ENCODE peak calls at places on chromosomes 4 and X, in eight cellular contexts. Q, R, W, U, B, X, P and N are unnamed samples.

GRCh38 chr4:38177792-38178665 is 217.8 kb downstream of the PTTG2 start:
- DNase-seq in Q (peak), R (no peak), W (peak), U (no peak), B (no peak), X (peak), P (no peak), N (peak)

GRCh38 chr4:76867880-76868655 is 29.9 kb downstream of the SOWAHB start:
- DNase-seq in Q (no peak), R (peak), W (no peak), U (no peak), B (peak), X (no peak), P (peak), N (no peak)

GRCh38 chr4:27861381-27861787 is 1000.7 kb downstream of the STIM2 start:
- DNase-seq in Q (no peak), R (no peak), W (no peak), U (peak), B (peak), X (no peak), P (peak), N (no peak)

GRCh38 chrX:82658492-82658891 is 849.6 kb upstream of the POU3F4 start:
- DNase-seq in Q (no peak), R (no peak), W (no peak), U (no peak), B (no peak), X (no peak), P (no peak), N (no peak)

GRCh38 chr4:176409627-176410026 is 89.9 kb downstream of the SPCS3 start:
- DNase-seq in Q (no peak), R (no peak), W (no peak), U (no peak), B (no peak), X (no peak), P (no peak), N (no peak)

GRCh38 chr4:25654031-25654970 is 1.4 kb upstream of the SLC34A2 start:
- DNase-seq in Q (no peak), R (no peak), W (no peak), U (no peak), B (no peak), X (peak), P (no peak), N (no peak)

GRCh38 chr4:101790521-101791188 is at the start of gene BANK1:
- DNase-seq in Q (no peak), R (peak), W (peak), U (peak), B (peak), X (peak), P (peak), N (no peak)

GRCh38 chr4:169619518-169619957 is 840 bp upstream of the CLCN3 start:
- DNase-seq in Q (no peak), R (peak), W (no peak), U (peak), B (peak), X (peak), P (peak), N (no peak)

GRCh38 chrX:72539822-72540221 is 32.8 kb downstream of the HDAC8 start:
- DNase-seq in Q (no peak), R (no peak), W (no peak), U (no peak), B (no peak), X (no peak), P (no peak), N (no peak)

GRCh38 chr4:77538144-77538543 is 67.5 kb upstream of the CXCL13 start:
- DNase-seq in Q (no peak), R (no peak), W (no peak), U (peak), B (no peak), X (no peak), P (peak), N (no peak)

GRCh38 chrX:103932133-103932532 is 30.3 kb upstream of the TMSB15B start:
- DNase-seq in Q (no peak), R (no peak), W (no peak), U (no peak), B (no peak), X (no peak), P (no peak), N (no peak)

GRCh38 chrX:80550722-80551121 is 130.5 kb downstream of the TENT5D start:
- DNase-seq in Q (no peak), R (no peak), W (no peak), U (peak), B (peak), X (no peak), P (peak), N (no peak)

GRCh38 chr4:64497526-64497925 is 88.3 kb upstream of the TECRL start:
- DNase-seq in Q (no peak), R (no peak), W (no peak), U (peak), B (no peak), X (no peak), P (no peak), N (no peak)

GRCh38 chr4:71472946-71473345 is 134.1 kb downstream of the SLC4A4 start:
- DNase-seq in Q (no peak), R (no peak), W (no peak), U (peak), B (no peak), X (no peak), P (peak), N (no peak)

GRCh38 chr4:173301518-173302201 is 32.5 kb downstream of the HMGB2 start:
- DNase-seq in Q (no peak), R (no peak), W (no peak), U (peak), B (no peak), X (no peak), P (peak), N (no peak)

GRCh38 chrX:15202458-15203177 is 67.3 kb downstream of the ASB9 start:
- DNase-seq in Q (no peak), R (no peak), W (no peak), U (peak), B (no peak), X (no peak), P (no peak), N (no peak)

GRCh38 chr4:1604181-1604705 is 79.9 kb downstream of the FAM53A start:
- DNase-seq in Q (no peak), R (no peak), W (peak), U (peak), B (no peak), X (no peak), P (no peak), N (no peak)

GRCh38 chr4:129672941-129673340 is 577.0 kb downstream of the C4orf33 start:
- DNase-seq in Q (no peak), R (no peak), W (no peak), U (peak), B (no peak), X (no peak), P (no peak), N (no peak)

GRCh38 chr4:38930199-38930598 is 62.6 kb downstream of the FAM114A1 start:
- DNase-seq in Q (no peak), R (no peak), W (no peak), U (no peak), B (no peak), X (no peak), P (no peak), N (no peak)

GRCh38 chrX:27597506-27597905 is 7.4 kb downstream of the DCAF8L2 start:
- DNase-seq in Q (no peak), R (no peak), W (no peak), U (no peak), B (no peak), X (no peak), P (no peak), N (no peak)

GRCh38 chrX:112636951-112637541 is 42.7 kb downstream of the LHFPL1 start:
- DNase-seq in Q (no peak), R (no peak), W (no peak), U (no peak), B (no peak), X (no peak), P (no peak), N (no peak)

GRCh38 chrX:150504399-150505186 is 63.8 kb upstream of the MTM1 start:
- DNase-seq in Q (no peak), R (no peak), W (no peak), U (peak), B (peak), X (no peak), P (no peak), N (no peak)

GRCh38 chr4:32560306-32560705 is 1840.1 kb downstream of the PCDH7 start:
- DNase-seq in Q (no peak), R (no peak), W (no peak), U (peak), B (no peak), X (peak), P (no peak), N (no peak)

GRCh38 chrX:119941336-119941735 is 2.2 kb downstream of the NKAP start:
- DNase-seq in Q (no peak), R (no peak), W (no peak), U (no peak), B (no peak), X (no peak), P (no peak), N (no peak)

GRCh38 chr4:158824425-158825274 is 55.8 kb downstream of the FNIP2 start:
- DNase-seq in Q (no peak), R (no peak), W (peak), U (no peak), B (no peak), X (no peak), P (no peak), N (no peak)

GRCh38 chrX:148333989-148334388 is 166.4 kb upstream of the AFF2 start:
- DNase-seq in Q (no peak), R (no peak), W (no peak), U (no peak), B (no peak), X (no peak), P (no peak), N (no peak)

GRCh38 chr4:89410687-89411086 is 103.1 kb upstream of the GPRIN3 start:
- DNase-seq in Q (no peak), R (no peak), W (no peak), U (no peak), B (no peak), X (no peak), P (no peak), N (no peak)

GRCh38 chr4:31741321-31741720 is 1021.2 kb downstream of the PCDH7 start:
- DNase-seq in Q (no peak), R (no peak), W (no peak), U (peak), B (no peak), X (no peak), P (no peak), N (no peak)

GRCh38 chrX:40303256-40304077 is 205.7 kb upstream of the BCOR start:
- DNase-seq in Q (no peak), R (no peak), W (no peak), U (no peak), B (peak), X (no peak), P (no peak), N (no peak)

GRCh38 chr4:76305971-76306881 is at the start of gene STBD1:
- DNase-seq in Q (no peak), R (peak), W (peak), U (peak), B (peak), X (peak), P (peak), N (peak)

GRCh38 chrX:33211356-33212254 is at the start of gene DMD:
- DNase-seq in Q (peak), R (peak), W (peak), U (no peak), B (peak), X (peak), P (no peak), N (peak)

GRCh38 chr4:129213692-129214091 is 117.7 kb downstream of the C4orf33 start:
- DNase-seq in Q (no peak), R (no peak), W (no peak), U (no peak), B (no peak), X (no peak), P (no peak), N (no peak)

GRCh38 chrX:142428916-142429315 is 223.8 kb upstream of the MAGEC2 start:
- DNase-seq in Q (no peak), R (no peak), W (no peak), U (peak), B (no peak), X (no peak), P (no peak), N (no peak)

GRCh38 chr4:186264660-186265059 is 1.3 kb upstream of the F11 start:
- DNase-seq in Q (no peak), R (no peak), W (no peak), U (no peak), B (no peak), X (no peak), P (no peak), N (no peak)

GRCh38 chr4:60962286-60962685 is 237.8 kb upstream of the ADGRL3 start:
- DNase-seq in Q (no peak), R (peak), W (no peak), U (peak), B (peak), X (no peak), P (no peak), N (no peak)

GRCh38 chr4:150582881-150583286 is 933 bp downstream of the MAB21L2 start:
- DNase-seq in Q (no peak), R (no peak), W (no peak), U (no peak), B (peak), X (no peak), P (no peak), N (no peak)

GRCh38 chr4:150582101-150582565 is at the start of gene MAB21L2:
- DNase-seq in Q (no peak), R (no peak), W (no peak), U (no peak), B (peak), X (no peak), P (no peak), N (no peak)

GRCh38 chr4:150581611-150582010 is 340 bp upstream of the MAB21L2 start:
- DNase-seq in Q (no peak), R (no peak), W (no peak), U (no peak), B (peak), X (no peak), P (no peak), N (no peak)

GRCh38 chr4:150584198-150584593 is 2.2 kb downstream of the MAB21L2 start:
- DNase-seq in Q (no peak), R (no peak), W (no peak), U (no peak), B (no peak), X (no peak), P (no peak), N (no peak)

GRCh38 chr4:150583287-150584197 is 1.6 kb downstream of the MAB21L2 start:
- DNase-seq in Q (no peak), R (no peak), W (peak), U (no peak), B (peak), X (no peak), P (no peak), N (peak)
- H3K4me3 ChIP-seq in Q (peak), R (no peak), W (peak), U (no peak), B (peak), X (peak), P (no peak), N (peak)

GRCh38 chr4:139436122-139436521 is 17.8 kb upstream of the RAB33B start:
- DNase-seq in Q (no peak), R (no peak), W (no peak), U (peak), B (no peak), X (no peak), P (no peak), N (no peak)
- H3K4me3 ChIP-seq in Q (no peak), R (no peak), W (no peak), U (peak), B (no peak), X (no peak), P (no peak), N (no peak)

GRCh38 chr4:98784947-98785693 is 126.7 kb upstream of the TSPAN5 start:
- DNase-seq in Q (no peak), R (no peak), W (no peak), U (no peak), B (no peak), X (no peak), P (no peak), N (no peak)
- H3K4me3 ChIP-seq in Q (no peak), R (no peak), W (no peak), U (no peak), B (no peak), X (no peak), P (no peak), N (no peak)

GRCh38 chr4:44070843-44071242 is 377.8 kb downstream of the KCTD8 start:
- DNase-seq in Q (no peak), R (no peak), W (no peak), U (no peak), B (no peak), X (no peak), P (no peak), N (no peak)
- H3K4me3 ChIP-seq in Q (no peak), R (no peak), W (no peak), U (no peak), B (no peak), X (no peak), P (no peak), N (no peak)

DNA sequence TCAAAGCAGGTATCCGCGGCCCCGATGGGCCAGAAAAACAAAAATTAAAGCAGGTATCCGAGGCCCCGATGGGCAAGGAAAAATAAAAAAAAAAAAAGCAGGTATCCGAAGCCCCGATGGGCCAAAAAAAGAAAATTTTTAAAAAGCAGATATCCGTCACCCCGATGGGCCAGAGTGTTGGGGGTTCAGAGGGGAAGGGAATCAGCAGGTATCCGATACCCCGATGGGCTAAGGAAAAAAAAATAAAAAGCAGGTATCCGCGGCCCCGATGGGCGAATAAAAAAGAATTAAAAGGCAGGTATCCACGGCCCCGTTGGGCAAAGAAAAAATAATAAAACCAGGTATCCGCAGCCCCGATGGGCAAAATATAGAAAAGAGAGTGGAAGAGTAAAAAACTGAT is 289.0 kb downstream of the CHIC1 start:
- DNase-seq in Q (no peak), R (no peak), W (no peak), U (no peak), B (no peak), X (no peak), P (no peak), N (no peak)
- H3K4me3 ChIP-seq in Q (peak), R (no peak), W (peak), U (no peak), B (no peak), X (peak), P (no peak), N (peak)